ENCODE peak calls at places on chromosomes 13 and 19, in nine cellular contexts. Y, F, J, U, H, P, E, N and T are unnamed samples.

GRCh38 chr13:46648166-46648607 is 95.2 kb downstream of the LRCH1 start:
- DNase-seq in Y (peak), J (no peak), U (no peak), H (peak), E (no peak), N (peak), F (no peak), P (no peak), T (peak)

GRCh38 chr19:9848761-9849160 is 13.6 kb downstream of the PIN1 start:
- DNase-seq in F (no peak), E (no peak), Y (no peak), P (no peak), N (no peak), H (no peak), J (no peak), U (no peak), T (no peak)

GRCh38 chr13:75587679-75588078 is 38.1 kb downstream of the UCHL3 start:
- DNase-seq in Y (no peak), F (no peak), P (no peak), E (no peak), H (no peak), N (no peak), J (no peak), U (no peak), T (no peak)

GRCh38 chr13:44797685-44798084 is 191.6 kb downstream of the NUFIP1 start:
- DNase-seq in J (no peak), N (no peak), F (no peak), E (no peak), U (no peak), P (no peak), H (no peak), Y (no peak), T (no peak)

GRCh38 chr13:108508263-108508662 is 121.1 kb upstream of the MYO16 start:
- DNase-seq in P (no peak), E (no peak), J (peak), F (no peak), Y (no peak), H (no peak), U (no peak), N (no peak), T (no peak)

GRCh38 chr13:41075034-41075433 is 13.7 kb downstream of the WBP4 start:
- DNase-seq in N (no peak), F (no peak), P (no peak), E (no peak), Y (no peak), U (no peak), J (peak), H (no peak), T (peak)

GRCh38 chr13:95243207-95243606 is 58.0 kb downstream of the ABCC4 start:
- DNase-seq in P (no peak), U (no peak), H (no peak), Y (no peak), E (no peak), N (no peak), F (no peak), J (no peak), T (no peak)

GRCh38 chr13:34847751-34848150 is 94.3 kb upstream of the NBEA start:
- DNase-seq in P (no peak), H (no peak), N (no peak), F (no peak), E (no peak), Y (no peak), U (no peak), J (no peak), T (no peak)

GRCh38 chr19:48819366-48819816 is 8.6 kb upstream of the BCAT2 start:
- DNase-seq in F (peak), P (peak), J (peak), H (peak), N (peak), U (peak), Y (peak), E (no peak), T (no peak)

DNA sequence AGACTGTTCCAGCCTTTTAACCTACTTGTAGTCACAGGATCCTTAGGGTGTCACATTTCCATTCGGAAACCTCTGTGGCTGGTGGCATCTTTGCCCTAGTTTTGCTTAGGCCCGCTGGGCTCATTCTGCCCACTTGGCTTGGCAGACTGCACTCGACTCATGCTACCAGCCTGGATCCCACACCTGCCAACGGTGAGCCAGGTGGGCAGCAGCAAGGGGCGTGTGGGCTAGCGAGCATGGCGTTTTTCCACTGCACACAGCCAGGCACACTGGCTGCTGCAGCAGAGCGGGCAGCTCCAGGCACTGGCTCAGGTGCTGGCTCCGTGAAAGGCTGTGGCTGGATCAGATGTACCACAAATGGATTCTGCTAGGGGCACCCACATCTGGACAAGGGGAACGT is 838.2 kb downstream of the SLITRK6 start:
- DNase-seq in P (no peak), J (no peak), E (no peak), N (no peak), H (no peak), F (no peak), Y (no peak), U (no peak), T (no peak)
- H3K4me3 ChIP-seq in P (no peak), J (no peak), E (no peak), N (no peak), H (no peak), F (no peak), Y (no peak), U (no peak), T (no peak)

DNA sequence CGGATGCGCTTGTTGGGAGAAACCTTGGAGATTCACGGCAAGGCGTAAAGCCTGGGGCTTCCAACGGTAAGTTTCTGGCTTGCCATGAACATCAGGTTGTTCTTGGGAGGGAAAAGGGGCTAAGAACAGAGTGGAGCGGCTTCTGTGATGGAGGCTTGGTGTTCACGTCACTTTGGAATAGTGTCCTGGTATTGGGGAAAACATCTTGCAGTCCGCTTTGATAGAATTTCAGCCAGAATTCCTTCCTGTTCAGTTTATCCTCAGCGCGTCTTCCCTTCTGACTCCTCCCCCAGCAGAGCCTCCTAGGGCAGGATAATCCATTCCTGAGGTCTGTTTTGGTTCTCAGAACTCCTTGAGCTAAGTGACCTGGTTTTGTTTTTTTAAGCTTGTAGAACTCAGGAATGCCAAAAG is 2.0 kb downstream of the KCTD15 start:
- DNase-seq in J (no peak), P (no peak), H (no peak), N (no peak), E (no peak), U (no peak), Y (no peak), F (no peak), T (peak)
- H3K4me3 ChIP-seq in J (peak), P (peak), H (peak), N (no peak), E (no peak), U (peak), Y (peak), F (peak), T (peak)

DNA sequence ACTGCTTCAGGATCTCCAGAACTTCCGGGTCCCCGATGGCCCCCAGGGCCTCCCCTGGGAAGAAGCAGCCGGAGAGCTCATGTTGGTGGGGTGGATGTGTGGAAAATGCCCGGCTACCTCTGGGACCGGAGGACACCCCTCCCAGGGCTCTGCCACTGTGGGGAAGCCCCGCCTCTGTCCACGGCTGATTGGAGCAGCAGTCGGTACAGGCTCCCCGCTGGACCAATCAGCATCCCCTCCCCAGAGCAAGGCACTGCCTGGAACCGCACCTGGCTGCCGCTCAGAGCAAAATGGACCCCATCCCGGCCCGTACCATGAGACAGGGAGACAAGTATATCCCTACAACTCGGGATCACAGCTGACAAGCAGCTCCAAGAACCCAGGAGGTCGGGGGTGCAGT is 6.4 kb downstream of the DOHH start:
- DNase-seq in E (no peak), P (no peak), N (no peak), F (no peak), Y (peak), U (no peak), J (no peak), H (no peak), T (no peak)
- H3K4me3 ChIP-seq in E (no peak), P (no peak), N (no peak), F (no peak), Y (no peak), U (no peak), J (no peak), H (no peak), T (no peak)

DNA sequence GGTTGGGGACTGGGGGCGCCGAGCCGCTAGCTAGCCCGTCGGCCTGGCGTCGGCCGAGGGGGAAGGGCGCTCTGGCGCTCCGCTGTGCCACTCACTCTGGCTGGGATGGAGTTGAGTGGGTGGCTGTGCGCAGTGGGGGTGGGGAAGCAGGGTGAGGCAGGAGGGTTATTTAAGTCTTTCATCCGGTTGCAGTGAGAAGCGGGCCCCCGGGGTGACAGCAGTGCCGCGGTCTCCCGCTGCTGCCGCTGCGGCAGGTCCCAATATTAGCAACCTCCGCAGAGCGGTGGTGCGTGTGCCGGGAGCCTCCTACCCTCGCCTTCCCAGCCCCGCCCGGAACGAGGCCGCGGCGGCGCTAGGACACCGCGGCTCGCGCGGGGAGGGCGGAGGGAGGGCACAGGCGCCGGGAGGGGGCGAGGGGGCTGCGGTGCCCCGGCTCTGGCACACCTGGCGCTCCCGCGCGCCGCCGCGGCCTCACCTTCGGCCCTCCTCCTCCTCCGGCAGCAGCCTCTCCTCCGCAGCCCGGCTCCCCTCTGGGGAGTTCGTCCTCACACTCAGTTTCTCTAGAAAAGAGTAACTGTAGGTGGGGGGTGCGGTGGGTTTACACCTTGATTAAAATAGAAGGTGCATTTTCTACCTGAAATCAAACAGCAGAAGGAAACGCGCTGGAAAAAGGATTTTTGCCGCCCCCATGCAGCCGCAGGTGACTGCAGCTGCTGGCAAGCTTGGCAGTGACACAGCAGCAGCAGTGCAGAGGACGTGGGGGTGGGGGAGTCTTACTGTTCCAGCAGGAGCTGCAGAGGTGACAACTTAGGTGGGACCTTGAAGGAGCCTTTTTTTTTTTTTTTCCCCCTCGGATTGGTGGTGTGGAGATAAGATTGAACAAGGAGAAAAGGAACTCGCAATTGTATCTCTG is 4.5 kb downstream of the FGF9 start:
- DNase-seq in N (peak), U (no peak), H (peak), J (no peak), F (no peak), P (peak), Y (peak), E (peak), T (peak)
- H3K4me3 ChIP-seq in N (no peak), U (peak), H (peak), J (no peak), F (peak), P (peak), Y (peak), E (peak), T (peak)

DNA sequence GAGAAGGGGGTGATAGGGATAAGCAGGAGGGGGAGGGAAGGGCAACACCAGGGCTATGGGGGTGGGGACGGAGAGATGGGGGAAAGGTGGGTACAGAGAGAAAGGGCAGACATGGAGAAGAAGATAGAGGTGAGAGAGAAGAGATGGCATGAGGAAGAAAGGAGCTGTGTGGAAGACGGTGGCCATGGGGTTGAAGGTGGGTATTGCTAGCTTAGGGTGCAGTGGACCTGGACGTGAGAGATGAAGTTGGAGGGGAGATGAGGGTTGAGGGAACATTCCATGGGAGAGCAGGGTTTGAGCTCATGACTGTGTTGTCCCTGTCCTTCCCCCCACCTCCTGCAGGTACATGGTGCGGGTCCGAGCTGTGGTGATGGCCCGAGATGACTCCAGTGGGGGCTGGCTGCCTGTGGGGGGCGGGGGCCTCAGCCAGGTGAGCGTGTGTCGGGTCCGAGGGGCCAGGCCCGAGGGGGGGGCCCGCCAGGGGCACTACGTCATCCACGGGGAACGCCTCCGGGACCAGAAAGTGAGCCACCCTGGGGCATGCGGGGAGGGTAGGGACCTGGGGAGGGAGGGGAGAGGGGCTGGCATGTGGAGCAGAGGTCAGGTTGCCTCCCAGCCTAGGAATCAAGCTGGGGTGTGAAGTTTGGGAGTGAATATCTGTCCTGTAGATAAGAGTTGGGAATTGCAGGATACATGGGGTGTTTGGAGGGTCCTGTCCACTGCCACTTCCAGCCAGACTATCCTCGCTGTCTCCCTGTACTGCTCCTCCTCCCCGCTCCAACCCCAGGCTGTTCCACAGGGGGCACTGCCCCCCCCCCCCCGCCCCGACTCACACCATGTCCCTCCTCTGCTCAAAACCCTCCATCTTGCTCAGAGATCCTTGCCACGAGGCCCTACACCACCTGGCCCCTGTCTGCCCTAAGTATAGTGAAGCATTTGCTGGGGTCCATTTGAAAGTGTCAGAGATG is 1.7 kb downstream of the SPRED3 start:
- DNase-seq in E (no peak), P (no peak), U (no peak), Y (no peak), N (no peak), F (no peak), H (no peak), J (no peak), T (no peak)
- H3K4me3 ChIP-seq in E (no peak), P (no peak), U (peak), Y (no peak), N (no peak), F (no peak), H (no peak), J (peak), T (no peak)

GRCh38 chr13:24161980-24162517 is 1.5 kb downstream of the SPATA13 start:
- DNase-seq in U (no peak), H (peak), E (no peak), P (no peak), F (no peak), Y (peak), J (no peak), N (peak), T (no peak)
- H3K4me3 ChIP-seq in U (no peak), H (peak), E (no peak), P (peak), F (peak), Y (peak), J (peak), N (no peak), T (peak)

GRCh38 chr19:46391296-46392251 is 21.8 kb downstream of the CCDC8 start:
- DNase-seq in U (no peak), F (no peak), P (no peak), J (no peak), N (no peak), E (no peak), Y (no peak), H (no peak), T (no peak)

GRCh38 chr19:46392252-46392801 is 21.0 kb downstream of the CCDC8 start:
- DNase-seq in F (no peak), U (no peak), E (no peak), P (no peak), H (no peak), Y (no peak), J (peak), N (peak), T (no peak)

GRCh38 chr19:46390866-46391265 is 22.5 kb downstream of the CCDC8 start:
- DNase-seq in P (peak), U (no peak), Y (no peak), N (no peak), J (peak), E (no peak), F (no peak), H (no peak), T (no peak)

GRCh38 chr19:46388311-46389095 is 24.9 kb downstream of the CCDC8 start:
- DNase-seq in Y (no peak), U (no peak), E (no peak), J (no peak), P (no peak), N (no peak), F (no peak), H (no peak), T (no peak)

DNA sequence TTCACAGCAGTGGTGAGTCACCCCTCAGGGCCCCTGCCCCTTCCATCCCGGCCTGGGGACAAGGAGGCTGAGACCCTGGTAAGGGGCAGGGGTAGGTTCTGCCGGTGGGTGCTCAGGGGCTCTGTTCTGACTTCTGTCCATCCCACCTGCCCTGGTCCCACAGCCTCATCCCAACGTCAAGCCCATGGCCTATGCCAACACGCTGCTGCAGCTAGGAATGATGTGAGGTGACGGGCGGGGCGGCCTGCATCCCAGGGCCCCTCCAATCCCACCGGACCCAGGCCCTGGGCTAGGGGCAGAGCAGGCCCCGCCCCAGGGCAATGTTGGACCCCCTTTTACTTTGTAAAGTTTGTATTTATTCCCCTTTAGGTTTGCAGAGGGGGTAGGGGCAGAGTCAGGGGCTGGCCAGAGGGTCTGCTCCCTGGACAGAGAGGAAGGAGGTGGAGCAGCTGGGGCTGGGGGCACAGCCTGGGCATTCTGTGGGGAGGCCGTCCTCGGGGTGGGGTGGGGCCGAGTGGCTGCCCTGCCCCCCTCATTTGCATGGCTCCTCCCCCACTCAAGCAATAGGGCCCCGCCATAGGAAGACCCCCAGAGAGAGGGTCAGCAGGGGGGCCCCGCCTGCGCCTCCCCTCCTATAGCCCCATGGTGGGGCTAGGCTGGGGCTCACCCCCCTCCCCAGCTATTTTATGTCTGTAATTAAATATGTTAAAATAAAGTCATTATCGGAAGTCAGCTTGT is 23.1 kb downstream of the CCDC8 start:
- DNase-seq in U (no peak), E (no peak), Y (no peak), F (no peak), P (no peak), N (no peak), J (no peak), H (no peak), T (no peak)
- H3K4me3 ChIP-seq in U (no peak), E (no peak), Y (no peak), F (no peak), P (no peak), N (no peak), J (no peak), H (no peak), T (no peak)

GRCh38 chr13:97459215-97459772 is 25.3 kb downstream of the RAP2A start:
- DNase-seq in N (no peak), H (no peak), F (no peak), E (no peak), J (no peak), P (no peak), Y (no peak), U (no peak), T (no peak)

GRCh38 chr13:97466782-97467181 is 32.8 kb downstream of the RAP2A start:
- DNase-seq in J (no peak), F (no peak), Y (no peak), P (no peak), N (no peak), E (no peak), H (no peak), U (no peak), T (no peak)

GRCh38 chr13:97460004-97460756 is 26.2 kb downstream of the RAP2A start:
- DNase-seq in J (peak), Y (no peak), N (no peak), U (no peak), E (no peak), H (no peak), F (no peak), P (no peak), T (no peak)

GRCh38 chr13:97456047-97456446 is 22.1 kb downstream of the RAP2A start:
- DNase-seq in F (no peak), Y (no peak), J (no peak), N (no peak), H (no peak), P (no peak), E (no peak), U (no peak), T (no peak)

DNA sequence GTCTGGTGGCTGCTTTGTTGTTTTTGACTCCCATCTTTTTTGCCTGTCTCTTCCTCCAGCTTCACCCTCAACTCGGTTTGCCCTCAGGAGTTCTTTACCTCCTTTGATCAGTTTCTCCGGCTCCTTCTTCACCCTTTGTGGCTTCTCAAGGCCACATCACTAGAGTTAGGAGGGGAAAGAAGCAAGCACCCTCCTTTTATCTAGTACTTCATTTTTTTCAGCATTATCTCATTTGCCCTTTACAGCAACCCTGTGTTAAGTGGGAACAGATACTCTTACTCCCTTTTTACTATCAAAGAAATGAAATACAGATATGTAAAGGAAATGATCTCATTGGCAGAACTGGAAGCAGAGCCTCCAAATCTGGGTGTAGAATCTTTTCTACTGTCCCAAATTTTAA is 26.9 kb downstream of the RAP2A start:
- DNase-seq in E (no peak), P (no peak), U (no peak), H (no peak), N (no peak), Y (no peak), J (no peak), F (no peak), T (no peak)
- H3K4me3 ChIP-seq in E (no peak), P (no peak), U (no peak), H (no peak), N (no peak), Y (no peak), J (no peak), F (no peak), T (no peak)